ENCODE peak calls at places on chromosomes 16 and 17, in six cellular contexts. I, V, X, P, C and B are unnamed samples. For H3K36me3, the result is how much of the 10 kb centered on the place peaks cover.

GRCh38 chr16:88982286-88983084 is 5.5 kb upstream of the CBFA2T3 start:
- DNase-seq in I (no peak), V (no peak), X (no peak), P (no peak), C (no peak), B (no peak)

GRCh38 chr17:66684716-66685115 is 150.2 kb upstream of the CACNG5 start:
- DNase-seq in I (no peak), V (no peak), X (no peak), P (no peak), C (no peak), B (no peak)

GRCh38 chr16:11985250-11985649 is 8.7 kb downstream of the SNX29 start:
- DNase-seq in I (no peak), V (no peak), X (no peak), P (no peak), C (no peak), B (no peak)

GRCh38 chr17:39527220-39527813 is 66.0 kb downstream of the CDK12 start:
- DNase-seq in I (peak), V (no peak), X (no peak), P (no peak), C (no peak), B (no peak)

GRCh38 chr17:226773-227580 is 45.5 kb upstream of the DOC2B start:
- DNase-seq in I (peak), V (no peak), X (no peak), P (no peak), C (peak), B (no peak)

GRCh38 chr16:85220125-85220839 is 108.0 kb upstream of the CIBAR2 start:
- DNase-seq in I (no peak), V (no peak), X (no peak), P (peak), C (peak), B (peak)

GRCh38 chr16:4358831-4359561 is 7.9 kb upstream of the PAM16 start:
- DNase-seq in I (peak), V (no peak), X (no peak), P (no peak), C (peak), B (peak)

GRCh38 chr16:11052080-11052808 is 107.9 kb downstream of the CLEC16A start:
- DNase-seq in I (peak), V (no peak), X (no peak), P (no peak), C (no peak), B (peak)

GRCh38 chr16:86383488-86384262 is 126.7 kb upstream of the FOXF1 start:
- DNase-seq in I (peak), V (no peak), X (no peak), P (peak), C (no peak), B (peak)

GRCh38 chr16:7013990-7014389 is 318.7 kb upstream of the RBFOX1 start:
- DNase-seq in I (peak), V (no peak), X (no peak), P (peak), C (no peak), B (no peak)

GRCh38 chr17:962650-963049 is 16.9 kb downstream of the NXN start:
- DNase-seq in I (no peak), V (no peak), X (no peak), P (no peak), C (no peak), B (no peak)

GRCh38 chr17:19958023-19958422 is 19.6 kb downstream of the AKAP10 start:
- DNase-seq in I (peak), V (no peak), X (peak), P (peak), C (no peak), B (peak)

GRCh38 chr16:10754941-10755340 is 11.3 kb downstream of the NUBP1 start:
- DNase-seq in I (no peak), V (no peak), X (no peak), P (peak), C (no peak), B (peak)

GRCh38 chr17:28686296-28686695 is 24.3 kb downstream of the SUPT6H start:
- DNase-seq in I (no peak), V (no peak), X (no peak), P (no peak), C (no peak), B (no peak)

GRCh38 chr17:28688481-28688880 is 23.2 kb downstream of the PROCA1 start:
- DNase-seq in I (no peak), V (no peak), X (no peak), P (no peak), C (no peak), B (no peak)

GRCh38 chr17:28682655-28683054 is 20.6 kb downstream of the SUPT6H start:
- DNase-seq in I (no peak), V (no peak), X (no peak), P (no peak), C (no peak), B (no peak)

GRCh38 chr17:28684963-28685362 is 23.0 kb downstream of the SUPT6H start:
- DNase-seq in I (no peak), V (no peak), X (no peak), P (peak), C (no peak), B (no peak)

DNA sequence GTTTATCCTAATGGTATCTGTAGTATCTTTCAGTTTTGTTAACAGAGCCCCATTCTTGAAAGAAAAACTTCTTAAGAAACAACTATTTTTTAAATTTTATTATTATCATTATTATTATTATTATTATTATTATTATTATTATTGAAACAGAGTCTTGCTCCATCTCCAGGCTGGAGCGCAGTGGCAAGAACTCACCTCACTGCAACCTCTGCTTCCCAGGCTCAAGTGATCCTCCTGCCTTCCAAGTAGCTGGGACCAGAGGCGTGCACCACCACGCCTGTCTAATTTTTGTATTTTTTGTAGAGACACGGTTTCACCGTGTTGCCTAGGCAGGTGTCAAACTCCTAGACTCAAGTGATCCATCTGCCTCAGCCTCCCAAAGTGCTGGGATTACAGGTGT is 23.4 kb downstream of the SUPT6H start:
- DNase-seq in I (no peak), V (no peak), X (no peak), P (no peak), C (no peak), B (no peak)
- H3K36me3 ChIP-seq in I (under half), V (half or more), X (half or more), P (half or more), C (half or more), B (half or more)

GRCh38 chr17:30517786-30518185 is 40.6 kb downstream of the GOSR1 start:
- DNase-seq in I (no peak), V (no peak), X (no peak), P (no peak), C (no peak), B (no peak)

GRCh38 chr17:30520436-30520835 is 43.2 kb downstream of the GOSR1 start:
- DNase-seq in I (no peak), V (no peak), X (no peak), P (peak), C (no peak), B (peak)

GRCh38 chr17:30520882-30521281 is 43.7 kb downstream of the GOSR1 start:
- DNase-seq in I (no peak), V (no peak), X (no peak), P (no peak), C (no peak), B (no peak)

GRCh38 chr17:30519166-30519565 is 42.0 kb downstream of the GOSR1 start:
- DNase-seq in I (no peak), V (no peak), X (no peak), P (no peak), C (no peak), B (no peak)

GRCh38 chr17:30519707-30520106 is 42.5 kb downstream of the GOSR1 start:
- DNase-seq in I (peak), V (no peak), X (no peak), P (peak), C (no peak), B (peak)
- H3K27ac ChIP-seq in I (no peak), V (peak), X (peak), P (no peak), C (peak), B (peak)

GRCh38 chr17:68446626-68447041 is 10.7 kb downstream of the WIPI1 start:
- DNase-seq in I (no peak), V (no peak), X (no peak), P (no peak), C (no peak), B (no peak)
- H3K36me3 ChIP-seq in I (under half), V (under half), X (under half), P (half or more), C (half or more), B (under half)

GRCh38 chr17:73292031-73292531 is 19.7 kb downstream of the CDC42EP4 start:
- DNase-seq in I (no peak), V (peak), X (no peak), P (peak), C (peak), B (peak)

GRCh38 chr17:73293031-73293430 is 18.8 kb downstream of the CDC42EP4 start:
- DNase-seq in I (no peak), V (no peak), X (no peak), P (no peak), C (no peak), B (no peak)

GRCh38 chr17:73291260-73291801 is 20.5 kb downstream of the CDC42EP4 start:
- DNase-seq in I (no peak), V (peak), X (no peak), P (peak), C (peak), B (peak)

GRCh38 chr17:73290399-73291259 is 21.2 kb downstream of the CDC42EP4 start:
- DNase-seq in I (no peak), V (no peak), X (no peak), P (no peak), C (no peak), B (no peak)

GRCh38 chr17:73293480-73293911 is 18.3 kb downstream of the CDC42EP4 start:
- DNase-seq in I (no peak), V (peak), X (no peak), P (peak), C (peak), B (no peak)
- H3K27ac ChIP-seq in I (no peak), V (peak), X (no peak), P (peak), C (peak), B (peak)

DNA sequence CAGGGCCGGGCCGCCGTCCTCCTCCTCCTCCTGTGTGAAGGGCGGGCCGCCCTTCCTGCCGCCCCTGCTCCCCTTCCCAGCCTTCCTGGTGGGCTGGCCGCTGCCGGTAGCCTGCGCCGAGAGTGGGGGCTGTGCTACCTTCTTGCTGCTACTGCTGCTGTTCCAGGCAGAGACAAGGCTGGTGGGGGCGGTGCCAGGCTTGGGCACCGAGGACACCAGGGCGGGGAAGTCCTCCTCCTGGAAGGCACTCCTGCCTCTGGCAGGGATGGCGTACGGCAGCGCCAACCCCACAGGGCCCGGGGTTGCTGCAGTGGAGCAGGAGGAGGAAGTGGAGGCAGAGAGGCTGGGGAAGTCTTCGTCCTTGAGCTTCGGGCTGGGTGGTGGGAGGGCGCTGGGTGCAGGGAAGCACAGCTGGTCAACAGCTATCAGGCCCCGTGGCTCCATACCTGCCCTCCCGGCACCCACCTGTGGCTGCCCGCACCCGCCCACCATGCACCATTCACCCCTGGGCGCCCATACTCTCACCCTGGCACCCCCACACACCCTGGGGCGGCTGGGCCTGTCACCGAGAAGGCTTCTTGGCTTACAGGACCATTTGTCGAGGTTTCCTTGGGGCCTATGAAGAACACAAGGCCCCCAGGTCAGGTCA is 9.6 kb downstream of the ZNF598 start:
- DNase-seq in I (no peak), V (no peak), X (no peak), P (no peak), C (no peak), B (no peak)
- H3K36me3 ChIP-seq in I (under half), V (half or more), X (half or more), P (half or more), C (half or more), B (half or more)